ENCODE peak calls at places on chromosomes 3 and 15, in eight cellular contexts. V is cardiac muscle cell, U is tibial artery, M is body of pancreas, R is left ventricle myocardium inferior, Z is ovary, G is WERI-Rb-1, Q is endodermal cell. X is an unnamed sample.

GRCh38 chr3:169764164-169764452 is 752 bp downstream of the TERC start:
- DNase-seq in R (no peak), G (no peak), Q (no peak), M (no peak), Z (no peak), U (no peak), V (peak; percentile 83), X (no peak)

GRCh38 chr3:165783383-165783782 is 53.8 kb downstream of the BCHE start:
- DNase-seq in G (no peak), U (no peak), M (no peak), V (no peak), Q (no peak), Z (no peak), R (no peak), X (no peak)

GRCh38 chr3:168123211-168124173 is 27.8 kb upstream of the GOLIM4 start:
- DNase-seq in V (peak; percentile 18), G (no peak), Z (no peak), M (no peak), U (no peak), R (no peak), Q (no peak), X (no peak)

GRCh38 chr3:53169832-53170324 is 8.9 kb downstream of the PRKCD start:
- DNase-seq in V (no peak), R (no peak), G (no peak), Z (no peak), M (no peak), Q (no peak), U (no peak), X (no peak)

GRCh38 chr3:112352720-112353119 is 19.8 kb downstream of the CD200 start:
- DNase-seq in Q (no peak), G (no peak), M (no peak), Z (no peak), U (no peak), R (no peak), V (no peak), X (no peak)

GRCh38 chr3:187136936-187137335 is 2.4 kb downstream of the RPL39L start:
- DNase-seq in Q (no peak), V (peak; percentile 21), M (no peak), R (no peak), Z (no peak), U (no peak), G (no peak), X (no peak)

GRCh38 chr3:43001094-43001553 is 22.0 kb downstream of the GASK1A start:
- DNase-seq in R (peak; percentile 79), M (peak; percentile 82), Z (peak; percentile 93), U (peak; percentile 94), Q (no peak), V (peak; percentile 99), G (no peak), X (peak; percentile 85)

GRCh38 chr15:31843426-31844055 is 186.8 kb upstream of the CHRNA7 start:
- DNase-seq in Q (peak; percentile 28), R (no peak), U (no peak), Z (no peak), G (no peak), M (no peak), V (no peak), X (no peak)

GRCh38 chr3:194367992-194368841 is 1.3 kb downstream of the LRRC15 start:
- DNase-seq in M (no peak), R (no peak), G (no peak), U (no peak), Q (no peak), V (peak; percentile 27), Z (no peak), X (no peak)

GRCh38 chr3:125109541-125109925 is 53.7 kb upstream of the HEG1 start:
- DNase-seq in R (no peak), G (no peak), Z (no peak), M (no peak), V (no peak), Q (no peak), U (no peak), X (no peak)

GRCh38 chr15:69342460-69343076 is 43.9 kb downstream of the PAQR5 start:
- DNase-seq in Q (peak; percentile 60), V (no peak), Z (no peak), G (peak; percentile 57), M (no peak), U (no peak), R (no peak), X (no peak)

GRCh38 chr3:156761007-156761406 is 65.1 kb upstream of the LEKR1 start:
- DNase-seq in R (no peak), M (no peak), G (no peak), U (no peak), V (no peak), Z (no peak), Q (no peak), X (no peak)

GRCh38 chr3:81339040-81339845 is 422.2 kb downstream of the GBE1 start:
- DNase-seq in M (no peak), V (peak; percentile 24), Z (no peak), G (no peak), Q (no peak), R (no peak), U (no peak), X (no peak)

GRCh38 chr15:77609558-77609957 is 23.2 kb downstream of the LINGO1 start:
- DNase-seq in U (no peak), Q (no peak), R (no peak), G (no peak), M (no peak), V (no peak), Z (no peak), X (no peak)

GRCh38 chr3:148896062-148896461 is 31.0 kb downstream of the CPA3 start:
- DNase-seq in Q (no peak), R (no peak), U (no peak), V (no peak), Z (no peak), M (no peak), G (no peak), X (no peak)

GRCh38 chr3:10950476-10951294 is 41.9 kb upstream of the SLC6A1 start:
- DNase-seq in U (no peak), R (no peak), M (peak; percentile 12), Q (peak; percentile 81), G (peak; percentile 63), V (peak; percentile 66), Z (peak; percentile 52), X (peak; percentile 26)

DNA sequence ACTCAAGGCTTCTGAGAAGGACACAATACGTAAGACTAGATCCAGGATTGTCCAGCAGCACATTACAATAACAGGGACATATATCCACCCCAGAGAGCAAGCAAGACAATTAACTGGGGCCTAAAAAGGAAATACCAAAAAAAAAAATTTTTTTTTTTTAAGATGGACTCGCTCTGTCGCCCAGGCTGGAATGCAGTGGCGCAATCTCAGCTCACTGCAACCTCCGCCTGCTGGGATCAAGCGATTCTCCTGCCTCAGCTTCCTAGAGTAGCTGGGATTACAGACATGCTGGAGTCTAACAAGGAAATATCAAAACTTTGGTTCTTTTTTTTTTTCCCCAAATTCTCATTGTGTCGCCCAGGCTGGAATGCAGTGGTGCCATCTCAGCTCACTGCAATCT is 28.8 kb upstream of the IMPDH2 start:
- DNase-seq in Q (no peak), V (peak; percentile 13), U (no peak), R (no peak), G (no peak), M (no peak), Z (no peak), X (no peak)
- H3K36me3 ChIP-seq in Q (peaks cover 84% of the 10 kb centered on the region), V (peaks cover 42% of the 10 kb centered on the region), U (peaks cover 54% of the 10 kb centered on the region), R (peaks cover 74% of the 10 kb centered on the region), G (peaks cover 87% of the 10 kb centered on the region), M (peaks cover 13% of the 10 kb centered on the region), Z (no peaks in the 10 kb centered on the region), X (peaks cover 97% of the 10 kb centered on the region)

DNA sequence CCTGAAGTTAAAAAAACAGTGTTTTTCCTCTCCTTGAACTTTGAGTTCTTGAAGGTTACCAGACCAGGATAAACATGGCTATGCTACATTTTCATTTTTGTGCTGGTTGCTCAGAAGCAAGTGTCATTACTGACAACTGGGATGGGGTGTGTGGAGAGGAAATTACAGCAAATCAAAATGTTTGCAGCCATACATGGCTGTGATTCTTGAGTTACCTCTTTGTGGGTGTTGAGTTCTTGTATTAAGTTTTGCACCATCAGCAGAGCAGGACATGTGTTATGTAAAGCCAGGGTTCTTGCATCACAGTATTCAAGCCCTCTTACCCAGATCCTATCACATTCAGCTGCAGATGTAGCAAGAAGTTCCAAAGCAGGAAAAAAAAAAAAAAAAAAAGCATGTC is 53.9 kb upstream of the ATOSA start:
- DNase-seq in R (no peak), M (no peak), V (peak; percentile 79), Q (no peak), U (no peak), Z (peak; percentile 20), G (no peak), X (no peak)
- H3K36me3 ChIP-seq in R (no peaks in the 10 kb centered on the region), M (no peaks in the 10 kb centered on the region), V (no peaks in the 10 kb centered on the region), Q (no peaks in the 10 kb centered on the region), U (no peaks in the 10 kb centered on the region), Z (no peaks in the 10 kb centered on the region), G (no peaks in the 10 kb centered on the region), X (no peaks in the 10 kb centered on the region)

GRCh38 chr3:126459111-126459762 is 16.5 kb downstream of the ZXDC start:
- DNase-seq in U (no peak), Z (no peak), Q (no peak), G (no peak), V (no peak), R (no peak), M (peak; percentile 70), X (no peak)

GRCh38 chr3:126459763-126460127 is 15.9 kb downstream of the ZXDC start:
- DNase-seq in M (no peak), U (no peak), Q (peak; percentile 29), G (no peak), R (no peak), V (no peak), Z (peak; percentile 5), X (no peak)

GRCh38 chr3:126460386-126460785 is 15.3 kb downstream of the ZXDC start:
- DNase-seq in V (no peak), Q (no peak), G (no peak), R (no peak), Z (peak; percentile 5), U (no peak), M (no peak), X (no peak)

GRCh38 chr3:126463521-126463920 is 12.2 kb downstream of the ZXDC start:
- DNase-seq in Q (no peak), V (no peak), G (no peak), Z (no peak), R (no peak), U (no peak), M (peak; percentile 67), X (no peak)

GRCh38 chr3:126461450-126462070 is 14.1 kb downstream of the ZXDC start:
- DNase-seq in M (no peak), V (no peak), G (no peak), Z (peak; percentile 9), U (no peak), R (no peak), Q (peak; percentile 17), X (no peak)
- H3K36me3 ChIP-seq in M (peaks cover 15% of the 10 kb centered on the region), V (peaks cover 63% of the 10 kb centered on the region), G (peaks cover 96% of the 10 kb centered on the region), Z (no peaks in the 10 kb centered on the region), U (peaks cover 94% of the 10 kb centered on the region), R (peaks cover 100% of the 10 kb centered on the region), Q (peaks cover 89% of the 10 kb centered on the region), X (peaks cover 100% of the 10 kb centered on the region)

GRCh38 chr15:49366496-49366895 is 56.5 kb upstream of the FGF7 start:
- DNase-seq in Z (no peak), V (no peak), R (no peak), M (no peak), Q (no peak), G (no peak), U (no peak), X (no peak)

DNA sequence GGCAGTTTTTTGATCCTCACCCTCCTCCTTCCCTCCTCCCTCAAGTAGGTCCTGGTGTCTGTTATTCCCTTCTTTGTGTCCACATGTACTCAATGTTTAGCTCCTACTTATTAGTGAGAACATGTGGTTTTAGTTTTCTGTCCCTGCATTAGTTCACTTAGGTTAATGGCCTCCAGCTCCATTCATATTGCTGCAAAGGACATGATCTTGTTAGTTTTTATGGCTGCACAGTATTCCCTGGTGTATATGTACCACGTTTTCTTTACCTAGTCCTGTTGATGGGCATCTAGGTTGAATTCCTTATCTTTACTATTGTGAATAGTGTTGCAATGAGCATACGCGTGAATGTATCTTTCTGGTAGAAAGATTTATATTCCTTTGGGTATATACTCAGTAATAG is 61.7 kb upstream of the FGF7 start:
- DNase-seq in M (no peak), G (no peak), Q (no peak), U (no peak), R (no peak), V (no peak), Z (no peak), X (no peak)
- H3K36me3 ChIP-seq in M (no peaks in the 10 kb centered on the region), G (no peaks in the 10 kb centered on the region), Q (no peaks in the 10 kb centered on the region), U (no peaks in the 10 kb centered on the region), R (no peaks in the 10 kb centered on the region), V (no peaks in the 10 kb centered on the region), Z (no peaks in the 10 kb centered on the region), X (no peaks in the 10 kb centered on the region)